ENCODE peak calls at places on chromosomes 1 and 21, in nine cellular contexts. I is pancreas; Z is uterus; Y is OCI-LY7; D is BE2C; O is naive thymus-derived CD4-positive, alpha-beta T cell; V is MM.1S; S is heart left ventricle; R is CD4-positive, CD25-positive, alpha-beta regulatory T cell. P is an unnamed sample.
A peak's percentile ranks its signal among the peaks of the same experiment; 100 is the strongest.

GRCh38 chr21:43734131-43734634 is 15.3 kb downstream of the PDXK start:
- DNase-seq in I (no peak), Z (no peak), Y (no peak), D (no peak), O (no peak), V (no peak), S (no peak), R (no peak), P (no peak)

GRCh38 chr1:51494138-51494830 is 24.8 kb downstream of the EPS15 start:
- DNase-seq in I (no peak), Z (no peak), Y (no peak), D (no peak), O (no peak), V (no peak), S (no peak), R (no peak), P (no peak)

GRCh38 chr1:40257313-40257687 is 736 bp upstream of the ZMPSTE24 start:
- DNase-seq in I (peak; percentile 33), Z (no peak), Y (no peak), D (no peak), O (no peak), V (no peak), S (no peak), R (no peak), P (peak; percentile 38)

GRCh38 chr1:39141925-39142324 is 62.6 kb upstream of the MACF1 start:
- DNase-seq in I (no peak), Z (no peak), Y (no peak), D (no peak), O (no peak), V (no peak), S (no peak), R (no peak), P (peak; percentile 29)

GRCh38 chr1:191483997-191484396 is 674.3 kb upstream of the RGS18 start:
- DNase-seq in I (no peak), Z (no peak), Y (no peak), D (no peak), O (no peak), V (no peak), S (no peak), R (no peak), P (no peak)

GRCh38 chr1:248596615-248597014 is 885 bp downstream of the OR2T10 start:
- DNase-seq in I (no peak), Z (no peak), Y (no peak), D (no peak), O (no peak), V (no peak), S (no peak), R (no peak), P (no peak)

GRCh38 chr1:172764378-172764777 is 105.5 kb downstream of the FASLG start:
- DNase-seq in I (no peak), Z (no peak), Y (peak; percentile 76), D (peak; percentile 24), O (peak; percentile 84), V (no peak), S (no peak), R (peak; percentile 46), P (no peak)

GRCh38 chr1:200896571-200897187 is 2.0 kb downstream of the INAVA start:
- DNase-seq in I (peak; percentile 89), Z (no peak), Y (no peak), D (no peak), O (no peak), V (no peak), S (no peak), R (no peak), P (peak; percentile 98)

GRCh38 chr1:89125571-89126233 is at the start of gene GBP2:
- DNase-seq in I (no peak), Z (no peak), Y (no peak), D (no peak), O (peak; percentile 42), V (peak; percentile 16), S (no peak), R (peak; percentile 44), P (no peak)

GRCh38 chr21:26148071-26148470 is 22.5 kb downstream of the APP start:
- DNase-seq in I (no peak), Z (no peak), Y (no peak), D (no peak), O (peak; percentile 41), V (no peak), S (no peak), R (no peak), P (peak; percentile 70)

GRCh38 chr1:209710837-209711236 is 6.2 kb downstream of the HSD11B1 start:
- DNase-seq in I (no peak), Z (no peak), Y (no peak), D (no peak), O (no peak), V (no peak), S (no peak), R (no peak), P (no peak)

GRCh38 chr1:61782771-61783170 is 40.5 kb downstream of the PATJ start:
- DNase-seq in I (no peak), Z (no peak), Y (no peak), D (no peak), O (peak; percentile 90), V (peak; percentile 64), S (no peak), R (peak; percentile 86), P (no peak)

GRCh38 chr1:43978551-43979260 is at the start of gene B4GALT2:
- DNase-seq in I (no peak), Z (peak; percentile 53), Y (no peak), D (peak; percentile 42), O (no peak), V (peak; percentile 49), S (no peak), R (peak; percentile 20), P (no peak)

DNA sequence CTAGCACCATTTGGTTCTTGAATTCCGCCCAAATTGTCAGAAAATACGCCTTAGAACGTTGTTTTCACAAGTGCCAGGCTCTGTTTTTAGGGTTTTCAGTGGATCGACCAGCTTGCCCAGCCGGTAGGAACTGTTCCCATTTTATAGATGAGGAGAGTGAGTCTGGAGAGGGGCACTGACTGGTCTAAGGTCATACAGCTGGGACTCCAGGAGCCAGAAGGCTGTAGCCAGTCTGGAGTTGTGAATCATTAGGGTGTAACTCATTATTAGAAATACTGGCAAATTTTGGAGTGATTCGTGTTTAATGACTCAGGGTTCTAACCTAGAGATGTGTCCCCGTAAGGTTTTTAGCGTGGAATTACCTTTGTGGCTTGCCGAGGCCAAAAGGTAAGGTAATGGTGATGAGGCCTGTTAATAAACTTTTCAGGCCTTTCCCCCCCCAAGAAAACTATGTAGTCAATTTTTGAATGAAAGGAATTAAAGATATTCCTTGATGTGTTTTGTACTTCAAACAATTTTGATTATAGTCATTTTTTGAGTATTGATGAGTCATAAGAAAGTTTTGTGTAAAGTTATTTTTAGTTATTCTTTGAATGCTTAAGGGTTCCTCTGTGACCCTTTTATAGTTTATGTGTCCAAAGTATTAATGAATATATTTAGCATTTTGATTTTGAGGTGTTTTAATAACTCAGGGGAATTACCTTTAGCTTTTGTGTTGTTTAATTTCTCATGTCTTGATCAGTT is 2.1 kb downstream of the DYRK1A start:
- DNase-seq in I (no peak), Z (no peak), Y (no peak), D (no peak), O (no peak), V (no peak), S (no peak), R (no peak), P (no peak)
- H3K4me1 ChIP-seq in I (peaks cover 45% of the 10 kb centered on the region), Z (peaks cover 9% of the 10 kb centered on the region), Y (peaks cover 56% of the 10 kb centered on the region), D (no peaks in the 10 kb centered on the region), O (peaks cover 50% of the 10 kb centered on the region), V (peaks cover 38% of the 10 kb centered on the region), S (peaks cover 60% of the 10 kb centered on the region), R (peaks cover 65% of the 10 kb centered on the region), P (peaks cover 38% of the 10 kb centered on the region)

DNA sequence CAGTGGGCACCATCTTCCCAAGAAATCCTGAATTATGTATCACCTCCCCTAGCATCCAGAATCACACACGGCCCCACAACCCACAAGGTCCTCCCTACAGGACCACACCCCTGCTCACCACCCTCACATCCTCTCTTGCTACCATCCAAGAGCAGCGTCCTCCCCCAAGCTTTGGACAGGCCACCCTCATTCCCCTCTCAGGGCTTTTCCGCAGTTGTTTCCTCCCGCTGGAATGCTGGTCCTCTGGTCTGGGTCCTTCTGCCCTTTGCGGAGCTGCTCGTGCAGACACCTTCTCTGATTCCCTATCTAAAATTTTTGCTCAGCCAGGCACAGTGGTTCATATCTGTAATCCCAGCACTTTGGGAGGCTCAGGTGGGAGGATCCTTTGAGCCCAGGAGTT is 56.5 kb downstream of the TOMM20 start:
- DNase-seq in I (no peak), Z (no peak), Y (no peak), D (no peak), O (no peak), V (no peak), S (peak; percentile 46), R (no peak), P (no peak)
- H3K4me1 ChIP-seq in I (peaks cover 73% of the 10 kb centered on the region), Z (no peaks in the 10 kb centered on the region), Y (peaks cover 39% of the 10 kb centered on the region), D (peaks cover 24% of the 10 kb centered on the region), O (no peaks in the 10 kb centered on the region), V (peaks cover 33% of the 10 kb centered on the region), S (peaks cover 69% of the 10 kb centered on the region), R (peaks cover 19% of the 10 kb centered on the region), P (peaks cover 56% of the 10 kb centered on the region)

DNA sequence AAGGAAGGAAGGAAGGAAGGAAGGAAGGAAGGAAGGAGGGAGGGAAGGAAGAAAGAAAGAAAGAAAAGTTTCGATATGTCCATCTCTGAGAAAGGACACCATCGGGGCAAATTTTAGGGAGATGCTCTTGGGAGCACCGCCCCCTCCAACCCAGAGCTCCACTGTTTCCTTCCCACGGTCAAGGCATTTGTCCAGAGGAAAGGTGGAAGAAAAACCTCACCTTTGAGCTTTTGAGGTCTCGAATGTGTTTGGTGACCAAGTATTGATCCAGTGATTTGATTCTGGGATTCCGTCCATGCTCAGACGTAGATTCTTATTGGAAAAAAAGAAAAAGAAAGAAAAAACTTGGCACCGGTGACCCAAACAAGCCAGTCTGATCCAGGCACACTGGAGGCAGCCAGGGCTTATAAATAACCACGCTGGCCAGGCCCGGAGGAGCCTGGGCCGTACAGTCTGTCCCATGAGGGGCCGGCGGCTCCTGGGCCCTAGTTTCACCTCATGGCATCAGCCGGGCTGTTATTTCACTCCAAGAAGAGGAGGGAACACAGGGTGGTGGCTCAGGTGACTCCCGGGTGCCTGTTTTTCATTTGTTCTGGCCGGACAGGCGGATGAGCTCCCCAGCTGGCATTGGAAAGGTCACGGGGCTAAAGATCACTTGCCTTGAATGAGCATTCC is 36.1 kb upstream of the SLC25A33 start:
- DNase-seq in I (no peak), Z (no peak), Y (no peak), D (no peak), O (no peak), V (no peak), S (no peak), R (no peak), P (no peak)
- H3K4me1 ChIP-seq in I (peaks cover 3% of the 10 kb centered on the region), Z (no peaks in the 10 kb centered on the region), Y (no peaks in the 10 kb centered on the region), D (no peaks in the 10 kb centered on the region), O (no peaks in the 10 kb centered on the region), V (peaks cover 4% of the 10 kb centered on the region), S (no peaks in the 10 kb centered on the region), R (no peaks in the 10 kb centered on the region), P (no peaks in the 10 kb centered on the region)

DNA sequence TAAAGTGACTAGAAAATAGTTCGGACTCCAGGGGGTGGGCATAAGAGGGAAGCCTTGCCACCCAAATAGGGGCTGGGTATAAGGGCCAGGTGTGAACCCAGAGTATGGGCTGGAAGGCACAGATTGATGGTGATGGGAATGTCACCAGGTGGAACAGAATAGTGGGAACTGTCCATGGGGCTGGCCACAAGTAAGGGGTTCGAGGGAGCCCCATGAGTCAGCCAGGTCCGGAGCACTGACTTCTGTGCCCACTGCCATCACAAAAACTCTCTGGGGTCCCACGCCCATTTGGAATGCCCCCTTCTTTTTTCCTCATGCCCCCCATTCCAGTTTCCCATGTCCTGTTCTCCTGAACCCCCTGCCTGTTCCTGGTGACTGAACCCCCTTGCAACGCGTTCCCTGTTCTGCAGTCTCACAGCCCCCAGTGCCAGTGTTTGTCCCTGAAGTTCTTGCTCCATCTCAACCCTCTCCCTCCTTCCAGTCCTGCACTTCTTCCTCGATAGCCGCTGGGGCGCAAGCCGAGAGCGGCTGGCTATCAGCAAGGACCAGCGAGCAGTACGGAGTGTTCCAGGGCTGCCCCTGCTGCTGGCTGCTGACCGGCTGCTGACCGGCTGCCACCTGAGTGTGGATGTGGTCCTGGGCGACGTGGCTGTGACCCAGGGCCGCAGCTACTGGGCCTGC is 7.9 kb downstream of the TRIM46 start:
- DNase-seq in I (peak; percentile 22), Z (peak; percentile 10), Y (no peak), D (no peak), O (no peak), V (no peak), S (peak; percentile 59), R (no peak), P (no peak)
- H3K4me1 ChIP-seq in I (peaks cover 31% of the 10 kb centered on the region), Z (no peaks in the 10 kb centered on the region), Y (peaks cover 24% of the 10 kb centered on the region), D (peaks cover 13% of the 10 kb centered on the region), O (peaks cover 6% of the 10 kb centered on the region), V (peaks cover 13% of the 10 kb centered on the region), S (peaks cover 15% of the 10 kb centered on the region), R (peaks cover 5% of the 10 kb centered on the region), P (peaks cover 21% of the 10 kb centered on the region)